ENCODE peak calls at places on chromosome 11, in four cellular contexts. G, B, S and A are unnamed samples. For H3K27me3, the result is how much of the 10 kb centered on the place peaks cover.

GRCh38 chr11:12797996-12798395 is 123.8 kb downstream of the TEAD1 start:
- DNase-seq in G (no peak), B (no peak), S (no peak), A (no peak)

GRCh38 chr11:74749965-74750296 is 1.3 kb downstream of the RNF169 start:
- DNase-seq in G (peak), B (no peak), S (no peak), A (no peak)

GRCh38 chr11:61061081-61061826 is 41.0 kb upstream of the CD5 start:
- DNase-seq in G (no peak), B (peak), S (no peak), A (no peak)

GRCh38 chr11:30049214-30049613 is 32.4 kb upstream of the KCNA4 start:
- DNase-seq in G (no peak), B (no peak), S (no peak), A (no peak)

GRCh38 chr11:121965330-121965729 is 150.7 kb downstream of the BLID start:
- DNase-seq in G (no peak), B (no peak), S (no peak), A (no peak)

GRCh38 chr11:122159173-122159701 is 43.2 kb upstream of the BLID start:
- DNase-seq in G (no peak), B (no peak), S (no peak), A (no peak)

GRCh38 chr11:111730871-111731591 is 35.2 kb downstream of the PPP2R1B start:
- DNase-seq in G (no peak), B (no peak), S (peak), A (no peak)

GRCh38 chr11:111449696-111450479 is 62.3 kb downstream of the BTG4 start:
- DNase-seq in G (no peak), B (no peak), S (no peak), A (no peak)

GRCh38 chr11:13051257-13051656 is 42.1 kb downstream of the RASSF10 start:
- DNase-seq in G (no peak), B (no peak), S (no peak), A (no peak)

GRCh38 chr11:8228206-8228605 is 35.5 kb downstream of the LMO1 start:
- DNase-seq in G (no peak), B (no peak), S (no peak), A (no peak)

GRCh38 chr11:39806652-39807051 is 1652.8 kb downstream of the LRRC4C start:
- DNase-seq in G (no peak), B (no peak), S (no peak), A (no peak)

GRCh38 chr11:30346068-30346688 is 23.3 kb downstream of the ARL14EP start:
- DNase-seq in G (peak), B (peak), S (no peak), A (peak)

GRCh38 chr11:102928247-102928646 is 27.3 kb downstream of the MMP13 start:
- DNase-seq in G (no peak), B (no peak), S (no peak), A (no peak)
- H3K27me3 ChIP-seq in G (under half), B (under half), S (under half), A (under half)

DNA sequence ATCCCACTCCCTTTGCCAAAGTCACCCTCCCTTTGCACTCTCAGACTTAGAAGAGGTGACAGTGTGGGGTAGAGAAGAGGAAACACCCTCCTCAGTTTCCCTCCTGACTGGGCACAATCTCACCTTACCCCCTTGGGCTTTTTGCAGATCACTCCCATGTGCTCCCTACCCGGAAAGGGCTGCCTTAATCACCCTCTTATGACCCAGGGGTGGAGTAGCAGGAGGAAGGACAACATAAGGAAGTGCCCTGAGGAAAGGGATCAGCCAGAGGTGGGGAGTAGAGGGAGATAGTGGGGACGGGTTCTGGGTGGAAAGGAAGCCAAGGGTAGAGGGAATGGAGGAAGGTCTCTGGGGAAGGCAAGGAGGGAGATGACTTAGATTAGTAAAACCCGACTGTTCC is 52.0 kb downstream of the NRXN2 start:
- DNase-seq in G (no peak), B (no peak), S (peak), A (no peak)
- H3K27me3 ChIP-seq in G (under half), B (under half), S (under half), A (under half)

GRCh38 chr11:38448284-38448683 is 1850.2 kb upstream of the RAG2 start:
- DNase-seq in G (no peak), B (no peak), S (no peak), A (no peak)
- H3K27me3 ChIP-seq in G (under half), B (under half), S (under half), A (under half)

DNA sequence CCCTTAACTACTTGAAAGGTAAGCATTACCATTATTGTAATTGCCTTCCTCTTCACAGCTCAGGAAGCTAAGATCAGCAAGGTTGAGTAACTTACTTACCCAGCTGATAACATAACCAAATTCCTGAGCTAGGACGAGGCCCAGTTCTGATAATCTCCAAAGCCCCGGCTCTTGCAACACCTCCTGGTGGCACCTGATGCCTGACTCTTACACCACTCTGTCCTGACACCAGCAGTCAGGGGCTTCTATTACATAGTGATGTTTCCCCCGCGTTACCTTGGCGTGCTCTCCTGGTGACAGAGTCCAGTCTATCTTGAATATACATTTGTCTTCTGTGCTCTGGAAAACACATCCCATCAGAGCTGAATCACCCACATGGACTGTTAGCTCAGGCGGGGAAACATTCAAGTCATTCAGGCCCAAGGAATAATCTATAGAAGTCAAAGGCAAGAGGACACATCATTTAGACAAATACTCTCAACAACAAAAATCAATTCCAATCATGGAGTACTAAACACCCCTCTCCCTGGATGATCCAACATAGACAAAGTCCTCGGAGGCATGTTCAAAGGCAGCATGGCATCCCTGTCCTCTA is 12.6 kb downstream of the JAML start:
- DNase-seq in G (no peak), B (no peak), S (no peak), A (no peak)
- H3K27me3 ChIP-seq in G (under half), B (under half), S (under half), A (under half)

GRCh38 chr11:1126491-1126926 is 31.2 kb upstream of the MUC5AC start:
- DNase-seq in G (no peak), B (no peak), S (no peak), A (no peak)
- H3K27me3 ChIP-seq in G (under half), B (under half), S (under half), A (under half)

GRCh38 chr11:129791515-129791914 is 24.1 kb upstream of the TMEM45B start:
- DNase-seq in G (no peak), B (no peak), S (no peak), A (no peak)
- H3K27me3 ChIP-seq in G (under half), B (under half), S (under half), A (under half)